ENCODE peak calls at places on chromosomes 5 and 9, in four cellular contexts. One of them, this sample, is unnamed.

GRCh38 chr5:135222171-135222681 is 176.8 kb downstream of the MACROH2A1 start:
- DNase-seq in astrocyte of the cerebellum: no peak
- DNase-seq in glutamatergic neuron: no peak
- DNase-seq in GM13977: no peak
- DNase-seq in this sample: no peak

GRCh38 chr9:112755059-112755458 is 4.5 kb downstream of the SNX30 start:
- DNase-seq in GM13977: no peak
- DNase-seq in astrocyte of the cerebellum: no peak
- DNase-seq in glutamatergic neuron: no peak
- DNase-seq in this sample: no peak

GRCh38 chr9:138083873-138084272 is 206.3 kb downstream of the CACNA1B start:
- DNase-seq in GM13977: no peak
- DNase-seq in glutamatergic neuron: no peak
- DNase-seq in astrocyte of the cerebellum: no peak
- DNase-seq in this sample: no peak

GRCh38 chr9:79408617-79409016 is 163.1 kb upstream of the TLE4 start:
- DNase-seq in astrocyte of the cerebellum: no peak
- DNase-seq in GM13977: no peak
- DNase-seq in glutamatergic neuron: no peak
- DNase-seq in this sample: no peak

GRCh38 chr5:34048143-34048542 is 5.1 kb upstream of the C1QTNF3 start:
- DNase-seq in astrocyte of the cerebellum: no peak
- DNase-seq in glutamatergic neuron: no peak
- DNase-seq in GM13977: no peak
- DNase-seq in this sample: no peak

GRCh38 chr5:31413030-31413812 is 118.7 kb downstream of the DROSHA start:
- DNase-seq in GM13977: no peak
- DNase-seq in astrocyte of the cerebellum: no peak
- DNase-seq in glutamatergic neuron: no peak
- DNase-seq in this sample: no peak

GRCh38 chr5:179126506-179126991 is 66.4 kb downstream of the ZNF354C start:
- DNase-seq in GM13977: no peak
- DNase-seq in glutamatergic neuron: no peak
- DNase-seq in astrocyte of the cerebellum: no peak
- DNase-seq in this sample: no peak

GRCh38 chr5:6725448-6725847 is 12.2 kb downstream of the TENT4A start:
- DNase-seq in astrocyte of the cerebellum: no peak
- DNase-seq in GM13977: no peak
- DNase-seq in glutamatergic neuron: no peak
- DNase-seq in this sample: no peak

GRCh38 chr5:138784590-138784989 is 31.4 kb downstream of the CTNNA1 start:
- DNase-seq in astrocyte of the cerebellum: peak
- DNase-seq in glutamatergic neuron: no peak
- DNase-seq in GM13977: no peak
- DNase-seq in this sample: no peak

GRCh38 chr9:125538092-125538473 is 168.9 kb downstream of the MAPKAP1 start:
- DNase-seq in glutamatergic neuron: no peak
- DNase-seq in astrocyte of the cerebellum: peak
- DNase-seq in GM13977: no peak
- DNase-seq in this sample: no peak

GRCh38 chr9:127862075-127863011 is 7.9 kb upstream of the ENG start:
- DNase-seq in glutamatergic neuron: no peak
- DNase-seq in astrocyte of the cerebellum: no peak
- DNase-seq in GM13977: no peak
- DNase-seq in this sample: no peak

GRCh38 chr5:122316652-122317051 is 4.6 kb downstream of the SNCAIP start:
- DNase-seq in glutamatergic neuron: no peak
- DNase-seq in GM13977: no peak
- DNase-seq in astrocyte of the cerebellum: no peak
- DNase-seq in this sample: no peak

GRCh38 chr5:171647900-171648253 is 137.7 kb upstream of the SMIM23 start:
- DNase-seq in glutamatergic neuron: no peak
- DNase-seq in astrocyte of the cerebellum: no peak
- DNase-seq in GM13977: no peak
- DNase-seq in this sample: no peak

GRCh38 chr9:35280394-35280793 is 118.6 kb downstream of the UNC13B start:
- DNase-seq in glutamatergic neuron: no peak
- DNase-seq in GM13977: no peak
- DNase-seq in astrocyte of the cerebellum: no peak
- DNase-seq in this sample: no peak

GRCh38 chr5:112923148-112923917 is 1.3 kb upstream of the REEP5 start:
- DNase-seq in astrocyte of the cerebellum: no peak
- DNase-seq in glutamatergic neuron: no peak
- DNase-seq in GM13977: peak
- DNase-seq in this sample: no peak

GRCh38 chr9:35981704-35982103 is 23.8 kb upstream of the OR2S2 start:
- DNase-seq in GM13977: no peak
- DNase-seq in astrocyte of the cerebellum: no peak
- DNase-seq in glutamatergic neuron: no peak
- DNase-seq in this sample: peak

GRCh38 chr9:92328225-92328624 is 2.5 kb downstream of the CENPP start:
- DNase-seq in GM13977: no peak
- DNase-seq in astrocyte of the cerebellum: peak
- DNase-seq in glutamatergic neuron: no peak
- DNase-seq in this sample: no peak

GRCh38 chr9:90012825-90013425 is 408.1 kb downstream of the GADD45G start:
- DNase-seq in glutamatergic neuron: no peak
- DNase-seq in GM13977: no peak
- DNase-seq in astrocyte of the cerebellum: no peak
- DNase-seq in this sample: no peak

GRCh38 chr5:140557136-140557805 is at the start of gene SRA1:
- DNase-seq in astrocyte of the cerebellum: peak
- DNase-seq in glutamatergic neuron: peak
- DNase-seq in GM13977: peak
- DNase-seq in this sample: peak

GRCh38 chr9:16294371-16294770 is 576.1 kb downstream of the BNC2 start:
- DNase-seq in astrocyte of the cerebellum: peak
- DNase-seq in GM13977: no peak
- DNase-seq in glutamatergic neuron: no peak
- DNase-seq in this sample: no peak

GRCh38 chr9:78011037-78011436 is 20.6 kb downstream of the GNAQ start:
- DNase-seq in astrocyte of the cerebellum: no peak
- DNase-seq in GM13977: no peak
- DNase-seq in glutamatergic neuron: no peak
- DNase-seq in this sample: no peak

GRCh38 chr5:156513123-156513814 is 186.3 kb downstream of the SGCD start:
- DNase-seq in glutamatergic neuron: no peak
- DNase-seq in astrocyte of the cerebellum: no peak
- DNase-seq in GM13977: no peak
- DNase-seq in this sample: no peak

GRCh38 chr9:124257865-124258764 is at the start of gene NEK6:
- DNase-seq in glutamatergic neuron: no peak
- DNase-seq in GM13977: peak
- DNase-seq in astrocyte of the cerebellum: no peak
- DNase-seq in this sample: peak

GRCh38 chr5:78779771-78780616 is 131.4 kb upstream of the LHFPL2 start:
- DNase-seq in glutamatergic neuron: no peak
- DNase-seq in GM13977: no peak
- DNase-seq in astrocyte of the cerebellum: no peak
- DNase-seq in this sample: no peak

GRCh38 chr5:173201636-173202265 is 33.3 kb downstream of the NKX2-5 start:
- DNase-seq in GM13977: no peak
- DNase-seq in astrocyte of the cerebellum: peak
- DNase-seq in glutamatergic neuron: no peak
- DNase-seq in this sample: no peak

GRCh38 chr5:149434162-149435014 is 55.3 kb upstream of the IL17B start:
- DNase-seq in astrocyte of the cerebellum: no peak
- DNase-seq in glutamatergic neuron: peak
- DNase-seq in GM13977: peak
- DNase-seq in this sample: peak

GRCh38 chr9:132142883-132143282 is 19.0 kb upstream of the NTNG2 start:
- DNase-seq in GM13977: no peak
- DNase-seq in astrocyte of the cerebellum: no peak
- DNase-seq in glutamatergic neuron: no peak
- DNase-seq in this sample: no peak

DNA sequence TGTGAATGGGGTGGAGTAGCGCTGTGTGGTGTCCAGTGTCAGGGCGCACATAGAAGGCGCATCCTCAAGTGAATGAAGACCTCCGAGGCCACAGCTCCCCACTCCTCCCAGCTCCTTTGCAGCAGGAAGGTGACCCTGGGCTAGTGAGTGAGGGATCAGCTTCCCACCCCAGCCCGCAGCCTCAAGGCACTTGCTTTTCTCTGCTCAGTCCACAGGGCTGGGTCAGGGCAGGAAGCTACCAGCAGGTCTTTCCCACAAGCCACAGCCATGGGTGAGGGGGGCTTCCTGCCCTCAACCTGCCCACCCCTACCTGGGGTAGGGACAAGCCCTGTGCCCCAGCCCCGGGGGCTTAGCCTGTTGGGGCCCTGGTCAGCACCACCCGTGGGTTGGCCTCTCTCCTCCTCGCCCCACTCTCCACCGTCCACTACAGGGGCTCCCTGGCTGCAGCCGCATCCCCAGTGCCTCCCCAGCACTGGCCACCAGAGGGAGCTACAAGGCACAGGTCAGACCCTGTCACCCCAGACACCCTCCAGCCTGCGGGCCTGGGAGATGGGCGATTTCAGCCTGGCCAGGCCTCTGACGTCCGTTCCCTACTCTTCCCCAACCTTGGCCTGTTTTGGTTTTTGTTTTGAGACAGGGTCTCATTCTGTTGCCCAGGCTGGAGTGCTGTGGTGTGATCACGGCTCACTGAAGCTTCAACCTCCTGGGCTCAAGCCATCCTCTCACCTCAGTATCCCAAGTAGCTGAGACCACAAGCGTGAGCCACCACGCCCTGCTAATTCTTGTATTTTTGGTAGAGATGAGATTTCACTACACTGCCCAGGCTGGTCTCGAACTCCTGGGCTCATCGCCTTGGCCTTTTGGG is 1.3 kb upstream of the ABCA2 start:
- DNase-seq in GM13977: peak
- DNase-seq in glutamatergic neuron: peak
- DNase-seq in astrocyte of the cerebellum: no peak
- DNase-seq in this sample: peak
- TF ChIP-seq CTCF in GM13977: peak
- TF ChIP-seq CTCF in glutamatergic neuron: peak
- TF ChIP-seq CTCF in astrocyte of the cerebellum: peak
- TF ChIP-seq CTCF in this sample: peak

GRCh38 chr9:69653261-69653660 is 18.9 kb downstream of the APBA1 start:
- DNase-seq in GM13977: no peak
- DNase-seq in glutamatergic neuron: no peak
- DNase-seq in astrocyte of the cerebellum: no peak
- DNase-seq in this sample: no peak

GRCh38 chr9:69660304-69660703 is 11.9 kb downstream of the APBA1 start:
- DNase-seq in glutamatergic neuron: no peak
- DNase-seq in astrocyte of the cerebellum: no peak
- DNase-seq in GM13977: no peak
- DNase-seq in this sample: no peak

GRCh38 chr9:69657269-69657668 is 14.9 kb downstream of the APBA1 start:
- DNase-seq in glutamatergic neuron: no peak
- DNase-seq in astrocyte of the cerebellum: no peak
- DNase-seq in GM13977: no peak
- DNase-seq in this sample: no peak

GRCh38 chr9:69658987-69659677 is 13.0 kb downstream of the APBA1 start:
- DNase-seq in glutamatergic neuron: no peak
- DNase-seq in astrocyte of the cerebellum: no peak
- DNase-seq in GM13977: no peak
- DNase-seq in this sample: no peak

DNA sequence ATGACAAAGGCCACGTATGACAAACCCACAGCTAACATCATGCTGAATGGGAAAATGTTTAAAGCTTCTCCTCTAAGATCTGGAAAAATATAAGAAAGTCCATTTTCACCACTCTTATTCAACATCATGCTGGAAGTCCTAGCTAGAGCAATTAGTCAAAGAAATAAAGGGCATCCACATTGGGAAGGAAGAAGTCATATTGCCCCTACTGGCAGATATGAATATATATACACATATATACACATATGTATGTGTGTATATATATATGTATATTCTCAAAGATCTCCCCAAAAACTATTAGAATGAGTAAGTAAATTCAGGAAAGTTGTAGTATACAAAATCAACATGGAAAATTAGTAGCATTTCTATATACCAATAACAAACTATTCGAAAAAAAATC is 17.1 kb downstream of the APBA1 start:
- DNase-seq in astrocyte of the cerebellum: no peak
- DNase-seq in GM13977: no peak
- DNase-seq in glutamatergic neuron: no peak
- DNase-seq in this sample: no peak
- TF ChIP-seq CTCF in astrocyte of the cerebellum: no peak
- TF ChIP-seq CTCF in GM13977: no peak
- TF ChIP-seq CTCF in glutamatergic neuron: no peak
- TF ChIP-seq CTCF in this sample: no peak

DNA sequence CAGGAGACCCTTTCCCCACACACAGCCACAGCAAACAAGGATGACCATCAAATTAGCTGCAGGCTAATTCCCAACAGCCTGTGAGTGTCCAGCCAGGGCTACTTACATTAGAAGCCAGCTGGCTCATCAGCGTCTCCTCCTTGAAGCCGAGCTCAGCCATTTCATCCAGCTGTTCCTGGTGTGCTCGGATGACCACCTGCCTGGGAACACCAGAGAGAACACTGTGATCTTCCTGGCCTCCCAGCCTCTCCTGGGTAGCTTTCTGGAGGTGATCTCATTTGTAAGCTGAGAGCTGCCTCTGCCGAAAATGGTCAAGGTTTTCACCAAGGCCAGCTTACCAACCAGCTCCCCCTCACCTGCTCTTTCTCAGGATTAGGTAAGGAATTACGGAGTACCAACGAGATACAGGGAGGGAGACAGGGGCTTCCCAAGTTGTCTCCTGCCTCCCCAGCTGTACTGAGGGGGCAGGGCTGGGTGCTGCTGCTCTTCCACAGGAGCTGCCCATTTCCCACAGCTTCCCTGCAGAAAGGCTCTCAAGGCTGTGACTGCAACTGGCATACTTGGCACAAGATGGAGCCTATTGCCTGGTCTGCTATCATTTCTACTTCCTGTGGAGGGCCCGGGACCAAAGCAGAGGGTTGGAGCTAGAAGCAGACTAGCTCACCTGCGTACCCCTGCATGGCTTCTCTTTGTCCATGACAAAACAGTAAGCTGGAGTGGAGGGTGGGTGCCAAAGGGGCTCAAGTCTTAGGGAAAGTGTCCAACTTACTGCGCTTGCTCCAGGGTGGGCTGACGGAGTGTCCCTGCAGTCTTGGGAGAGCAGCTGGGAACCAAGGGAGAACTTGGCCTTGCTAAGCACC is 73.9 kb downstream of the KIF24 start:
- DNase-seq in glutamatergic neuron: no peak
- DNase-seq in astrocyte of the cerebellum: no peak
- DNase-seq in GM13977: no peak
- DNase-seq in this sample: no peak
- TF ChIP-seq CTCF in glutamatergic neuron: no peak
- TF ChIP-seq CTCF in astrocyte of the cerebellum: no peak
- TF ChIP-seq CTCF in GM13977: no peak
- TF ChIP-seq CTCF in this sample: no peak

GRCh38 chr5:116497648-116498047 is 77.0 kb downstream of the SEMA6A start:
- DNase-seq in GM13977: no peak
- DNase-seq in astrocyte of the cerebellum: no peak
- DNase-seq in glutamatergic neuron: no peak
- DNase-seq in this sample: no peak
- TF ChIP-seq CTCF in GM13977: no peak
- TF ChIP-seq CTCF in astrocyte of the cerebellum: no peak
- TF ChIP-seq CTCF in glutamatergic neuron: no peak
- TF ChIP-seq CTCF in this sample: no peak